ENCODE peak calls at places on chromosome 18, in four cellular contexts. Q, F, C and P are unnamed samples.

GRCh38 chr18:3466051-3466450 is 16.1 kb downstream of the TGIF1 start:
- DNase-seq in Q (no peak), F (no peak), C (no peak), P (no peak)

GRCh38 chr18:48790226-48790863 is 160.4 kb downstream of the SMAD7 start:
- DNase-seq in F (no peak), Q (no peak), C (no peak), P (no peak)

GRCh38 chr18:21853972-21854563 is 113.5 kb downstream of the MIB1 start:
- DNase-seq in F (no peak), C (no peak), Q (no peak), P (no peak)

GRCh38 chr18:44725300-44726096 is 44.8 kb downstream of the SETBP1 start:
- DNase-seq in F (peak; percentile 17), C (peak; percentile 25), Q (no peak), P (no peak)

GRCh38 chr18:77129150-77129551 is 3.4 kb downstream of the MBP start:
- DNase-seq in F (no peak), C (no peak), Q (peak; percentile 12), P (no peak)

GRCh38 chr18:62710417-62710816 is 4.9 kb upstream of the PHLPP1 start:
- DNase-seq in C (no peak), Q (peak; percentile 85), F (no peak), P (no peak)

GRCh38 chr18:44887227-44887631 is 206.5 kb downstream of the SETBP1 start:
- DNase-seq in C (no peak), Q (peak; percentile 62), F (no peak), P (no peak)

GRCh38 chr18:48028716-48029115 is 98.3 kb upstream of the SMAD2 start:
- DNase-seq in Q (no peak), C (no peak), F (no peak), P (no peak)

GRCh38 chr18:78658531-78658930 is 321.1 kb upstream of the SALL3 start:
- DNase-seq in Q (no peak), C (no peak), F (no peak), P (no peak)

GRCh38 chr18:48455555-48456478 is 46.6 kb upstream of the ZBTB7C start:
- DNase-seq in Q (no peak), C (peak; percentile 54), F (peak; percentile 27), P (no peak)

GRCh38 chr18:702957-703659 is 9.3 kb downstream of the ENOSF1 start:
- DNase-seq in F (peak; percentile 43), Q (no peak), C (no peak), P (no peak)

GRCh38 chr18:22828171-22828570 is 105.0 kb upstream of the RBBP8 start:
- DNase-seq in Q (no peak), C (no peak), F (no peak), P (no peak)

GRCh38 chr18:31301201-31301655 is 16.7 kb upstream of the DSG1 start:
- DNase-seq in C (no peak), Q (no peak), F (no peak), P (peak; percentile 77)

GRCh38 chr18:39799010-39799409 is 2156.0 kb upstream of the PIK3C3 start:
- DNase-seq in F (no peak), Q (no peak), C (no peak), P (peak; percentile 51)

GRCh38 chr18:26710460-26711096 is 154.9 kb downstream of the AQP4 start:
- DNase-seq in C (no peak), F (peak; percentile 90), Q (no peak), P (no peak)

GRCh38 chr18:63346031-63346430 is 21.0 kb downstream of the KDSR start:
- DNase-seq in Q (no peak), C (no peak), F (no peak), P (no peak)

GRCh38 chr18:22204996-22205395 is 35.6 kb downstream of the GATA6 start:
- DNase-seq in Q (no peak), C (no peak), F (no peak), P (no peak)

GRCh38 chr18:42330296-42330695 is 375.3 kb downstream of the PIK3C3 start:
- DNase-seq in F (no peak), Q (no peak), C (no peak), P (peak; percentile 2)

GRCh38 chr18:79402209-79402576 is 6.5 kb downstream of the NFATC1 start:
- DNase-seq in F (no peak), Q (no peak), C (no peak), P (no peak)

GRCh38 chr18:45569566-45569965 is 45.7 kb upstream of the SLC14A2 start:
- DNase-seq in Q (no peak), C (no peak), F (no peak), P (no peak)

GRCh38 chr18:76450452-76450851 is 44.6 kb downstream of the ZNF516 start:
- DNase-seq in C (no peak), F (no peak), Q (no peak), P (peak; percentile 24)

GRCh38 chr18:12283666-12284065 is 24.4 kb upstream of the TUBB6 start:
- DNase-seq in F (no peak), C (no peak), Q (no peak), P (no peak)

GRCh38 chr18:14961991-14962390 is 214.0 kb downstream of the ANKRD30B start:
- DNase-seq in Q (no peak), C (no peak), F (no peak), P (no peak)

GRCh38 chr18:80218341-80219227 is 28.7 kb downstream of the PARD6G start:
- DNase-seq in Q (no peak), F (no peak), C (no peak), P (no peak)

GRCh38 chr18:3625717-3626091 is 175.7 kb downstream of the TGIF1 start:
- DNase-seq in F (no peak), Q (no peak), C (no peak), P (no peak)